ENCODE peak calls at places on chromosomes 2 and 18, in four cellular contexts. One of them, this sample, is unnamed.

GRCh38 chr2:74334931-74335333 is 8.3 kb downstream of the SLC4A5 start:
- DNase-seq in cardiac muscle cell: peak
- DNase-seq in caudate nucleus: peak
- DNase-seq in colonic mucosa: peak
- DNase-seq in this sample: peak

GRCh38 chr2:29115797-29116781 is 874 bp downstream of the CLIP4 start:
- DNase-seq in cardiac muscle cell: peak
- DNase-seq in caudate nucleus: peak
- DNase-seq in colonic mucosa: peak
- DNase-seq in this sample: peak

GRCh38 chr2:44930274-44930826 is 11.2 kb upstream of the SIX3 start:
- DNase-seq in cardiac muscle cell: no peak
- DNase-seq in caudate nucleus: no peak
- DNase-seq in colonic mucosa: no peak
- DNase-seq in this sample: no peak

GRCh38 chr2:172811027-172811426 is 75.4 kb downstream of the RAPGEF4 start:
- DNase-seq in cardiac muscle cell: no peak
- DNase-seq in caudate nucleus: no peak
- DNase-seq in colonic mucosa: no peak
- DNase-seq in this sample: no peak

GRCh38 chr2:45975752-45976517 is 321.3 kb upstream of the EPAS1 start:
- DNase-seq in cardiac muscle cell: no peak
- DNase-seq in caudate nucleus: no peak
- DNase-seq in colonic mucosa: no peak
- DNase-seq in this sample: no peak

GRCh38 chr2:105570757-105571156 is 171.9 kb upstream of the FHL2 start:
- DNase-seq in cardiac muscle cell: no peak
- DNase-seq in caudate nucleus: no peak
- DNase-seq in colonic mucosa: no peak
- DNase-seq in this sample: no peak

GRCh38 chr2:54903736-54904554 is 146.3 kb downstream of the RTN4 start:
- DNase-seq in cardiac muscle cell: peak
- DNase-seq in caudate nucleus: peak
- DNase-seq in colonic mucosa: peak
- DNase-seq in this sample: peak

GRCh38 chr18:2466978-2467377 is 104.3 kb downstream of the METTL4 start:
- DNase-seq in cardiac muscle cell: no peak
- DNase-seq in caudate nucleus: no peak
- DNase-seq in colonic mucosa: no peak
- DNase-seq in this sample: no peak

GRCh38 chr2:218618102-218618860 is 10.6 kb downstream of the PLCD4 start:
- DNase-seq in cardiac muscle cell: no peak
- DNase-seq in caudate nucleus: no peak
- DNase-seq in colonic mucosa: no peak
- DNase-seq in this sample: peak

GRCh38 chr2:158191076-158191566 is 89.4 kb downstream of the UPP2 start:
- DNase-seq in cardiac muscle cell: no peak
- DNase-seq in caudate nucleus: no peak
- DNase-seq in colonic mucosa: no peak
- DNase-seq in this sample: no peak

GRCh38 chr2:42874838-42875801 is 82.7 kb upstream of the HAAO start:
- DNase-seq in cardiac muscle cell: peak
- DNase-seq in caudate nucleus: no peak
- DNase-seq in colonic mucosa: no peak
- DNase-seq in this sample: no peak
- H3K27ac ChIP-seq in cardiac muscle cell: no peak
- H3K27ac ChIP-seq in caudate nucleus: peak
- H3K27ac ChIP-seq in colonic mucosa: peak
- H3K27ac ChIP-seq in this sample: no peak

GRCh38 chr2:225170162-225170561 is 127.9 kb upstream of the DOCK10 start:
- DNase-seq in cardiac muscle cell: no peak
- DNase-seq in caudate nucleus: no peak
- DNase-seq in colonic mucosa: no peak
- DNase-seq in this sample: no peak

GRCh38 chr2:225173909-225174308 is 131.6 kb upstream of the DOCK10 start:
- DNase-seq in cardiac muscle cell: no peak
- DNase-seq in caudate nucleus: no peak
- DNase-seq in colonic mucosa: no peak
- DNase-seq in this sample: no peak

GRCh38 chr2:225177098-225177497 is 134.8 kb upstream of the DOCK10 start:
- DNase-seq in cardiac muscle cell: peak
- DNase-seq in caudate nucleus: peak
- DNase-seq in colonic mucosa: no peak
- DNase-seq in this sample: peak

DNA sequence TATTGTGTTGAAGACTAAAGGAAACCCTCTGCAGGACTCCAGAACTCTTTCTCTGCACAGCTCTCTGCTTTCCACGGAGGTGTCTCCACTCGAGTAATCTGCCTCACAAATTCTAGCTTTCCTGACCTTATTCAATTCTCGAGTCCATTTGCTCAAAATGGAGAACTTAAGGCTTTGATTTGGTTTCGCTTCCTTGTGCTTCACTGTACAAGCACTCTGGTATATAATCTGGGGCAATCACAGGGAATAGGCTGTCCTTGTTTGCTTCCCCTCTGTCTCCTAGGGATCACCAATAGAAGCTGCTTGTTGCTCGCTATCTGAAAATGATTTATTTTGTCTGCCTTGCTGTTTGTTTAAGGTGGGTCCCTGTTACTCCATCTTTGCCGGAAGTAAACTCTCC is 129.1 kb upstream of the DOCK10 start:
- DNase-seq in cardiac muscle cell: no peak
- DNase-seq in caudate nucleus: no peak
- DNase-seq in colonic mucosa: no peak
- DNase-seq in this sample: no peak
- H3K27ac ChIP-seq in cardiac muscle cell: no peak
- H3K27ac ChIP-seq in caudate nucleus: no peak
- H3K27ac ChIP-seq in colonic mucosa: no peak
- H3K27ac ChIP-seq in this sample: no peak

GRCh38 chr18:45565280-45565970 is 49.9 kb upstream of the SLC14A2 start:
- DNase-seq in cardiac muscle cell: no peak
- DNase-seq in caudate nucleus: no peak
- DNase-seq in colonic mucosa: no peak
- DNase-seq in this sample: no peak
- H3K27ac ChIP-seq in cardiac muscle cell: no peak
- H3K27ac ChIP-seq in caudate nucleus: no peak
- H3K27ac ChIP-seq in colonic mucosa: no peak
- H3K27ac ChIP-seq in this sample: no peak

DNA sequence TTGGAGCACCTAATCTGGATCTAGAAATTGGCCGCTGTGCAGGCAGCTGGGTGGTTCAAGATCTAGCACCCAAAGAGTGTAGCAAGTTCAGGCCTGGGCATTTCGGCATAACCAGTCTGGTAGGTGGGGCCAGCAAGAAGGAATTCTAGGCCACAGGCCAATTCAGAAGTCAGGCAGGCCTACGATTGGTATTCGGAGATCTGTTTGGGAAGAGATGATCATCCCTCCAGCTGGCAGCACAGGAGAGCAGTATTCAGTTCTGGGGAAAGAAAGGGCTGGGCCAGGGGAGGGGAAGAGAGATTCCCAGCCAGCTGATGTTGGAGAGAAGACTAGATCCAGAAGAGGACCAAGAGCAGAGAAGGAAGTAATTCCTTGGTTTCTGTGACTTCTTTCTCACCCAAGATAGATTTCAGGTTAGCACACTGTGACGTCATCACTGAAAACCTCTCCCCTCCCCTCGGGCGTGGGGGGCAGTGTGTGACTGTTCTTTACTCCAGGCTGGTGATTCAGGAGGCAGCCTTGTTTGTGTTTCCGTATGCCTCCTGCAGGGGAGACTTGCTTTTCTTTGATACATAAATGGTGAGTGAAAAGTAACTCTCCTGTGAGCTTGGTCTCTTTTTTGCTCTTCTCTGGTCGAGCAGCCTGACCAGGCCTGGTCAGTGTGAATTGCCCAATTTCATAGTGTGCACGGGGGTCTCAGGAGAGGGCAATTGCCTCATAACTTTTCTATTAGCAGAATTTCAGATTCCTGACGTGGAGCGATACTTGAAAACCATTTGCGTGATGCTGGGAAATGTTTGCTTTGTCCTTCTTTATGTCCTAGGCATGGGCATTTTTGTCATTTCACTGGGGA is 61.1 kb downstream of the MEIS1 start:
- DNase-seq in cardiac muscle cell: peak
- DNase-seq in caudate nucleus: no peak
- DNase-seq in colonic mucosa: peak
- DNase-seq in this sample: peak
- H3K27ac ChIP-seq in cardiac muscle cell: peak
- H3K27ac ChIP-seq in caudate nucleus: no peak
- H3K27ac ChIP-seq in colonic mucosa: no peak
- H3K27ac ChIP-seq in this sample: peak